ENCODE peak calls at places on chromosomes 12 and 14, in nine cellular contexts. C, F, Z, U, O, J, X, B and H are unnamed samples. For H3K4me1, the result is how much of the 10 kb centered on the place peaks cover.

GRCh38 chr14:34398024-34398423 is 64.0 kb downstream of the SPTSSA start:
- DNase-seq in Z (no peak), U (no peak), C (no peak), O (no peak), J (no peak), X (no peak), F (no peak), B (no peak), H (no peak)

GRCh38 chr12:30764251-30764650 is 9.5 kb upstream of the CAPRIN2 start:
- DNase-seq in C (no peak), U (no peak), F (no peak), X (no peak), O (no peak), B (no peak), J (no peak), Z (no peak), H (no peak)

GRCh38 chr14:53011053-53011462 is 60.2 kb upstream of the FERMT2 start:
- DNase-seq in U (peak), B (no peak), X (peak), C (peak), J (no peak), F (no peak), Z (peak), O (peak), H (peak)

GRCh38 chr12:130016986-130017385 is 113.2 kb upstream of the TMEM132D start:
- DNase-seq in U (no peak), O (no peak), B (no peak), F (no peak), C (no peak), X (no peak), J (no peak), Z (no peak), H (no peak)

GRCh38 chr14:38070213-38070612 is 137.5 kb upstream of the SSTR1 start:
- DNase-seq in C (no peak), J (no peak), B (no peak), O (no peak), Z (no peak), X (no peak), U (no peak), F (no peak), H (no peak)

GRCh38 chr12:33476058-33476457 is 36.4 kb upstream of the SYT10 start:
- DNase-seq in J (no peak), O (no peak), Z (no peak), B (no peak), U (no peak), C (no peak), X (no peak), F (no peak), H (no peak)

GRCh38 chr12:58750484-58750883 is 169.8 kb downstream of the LRIG3 start:
- DNase-seq in O (no peak), J (no peak), F (no peak), X (no peak), U (peak), C (no peak), Z (peak), B (no peak), H (no peak)

GRCh38 chr12:31965090-31965489 is 5.9 kb downstream of the RESF1 start:
- DNase-seq in O (no peak), C (no peak), X (no peak), J (no peak), U (no peak), F (no peak), Z (no peak), B (no peak), H (no peak)

GRCh38 chr14:63542231-63542999 is 762 bp downstream of the PPP2R5E start:
- DNase-seq in J (no peak), F (peak), X (peak), U (no peak), C (peak), B (no peak), Z (no peak), O (peak), H (peak)

GRCh38 chr14:38616959-38617358 is 361.1 kb upstream of the CLEC14A start:
- DNase-seq in X (no peak), B (no peak), F (no peak), J (peak), U (no peak), C (no peak), O (peak), Z (peak), H (no peak)

GRCh38 chr12:45789025-45789424 is 59.5 kb downstream of the ARID2 start:
- DNase-seq in U (peak), B (no peak), J (no peak), F (peak), O (no peak), C (no peak), X (no peak), Z (peak), H (no peak)

GRCh38 chr12:11553871-11554533 is 95.5 kb upstream of the ETV6 start:
- DNase-seq in B (peak), O (no peak), U (peak), Z (peak), X (peak), C (no peak), F (peak), J (no peak), H (no peak)

GRCh38 chr14:31043379-31043778 is 17.2 kb upstream of the STRN3 start:
- DNase-seq in F (no peak), U (no peak), Z (no peak), C (no peak), X (no peak), J (no peak), O (no peak), B (no peak), H (no peak)

GRCh38 chr12:113727651-113728061 is 238.5 kb downstream of the RBM19 start:
- DNase-seq in U (no peak), B (peak), O (no peak), Z (peak), C (no peak), X (peak), J (no peak), F (no peak), H (no peak)

GRCh38 chr14:89351958-89352404 is 65.1 kb downstream of the FOXN3 start:
- DNase-seq in C (peak), X (no peak), F (no peak), Z (no peak), B (no peak), J (no peak), O (no peak), U (no peak), H (no peak)

GRCh38 chr12:30847259-30847658 is 79.3 kb upstream of the TSPAN11 start:
- DNase-seq in F (peak), Z (peak), J (no peak), U (peak), C (no peak), O (no peak), B (peak), X (peak), H (no peak)

GRCh38 chr12:67539329-67539728 is 109.2 kb upstream of the DYRK2 start:
- DNase-seq in F (no peak), J (no peak), Z (no peak), X (no peak), U (no peak), O (no peak), B (no peak), C (no peak), H (no peak)

GRCh38 chr14:76717508-76717907 is 43.8 kb upstream of the VASH1 start:
- DNase-seq in X (no peak), B (no peak), C (no peak), J (no peak), F (no peak), U (no peak), Z (no peak), O (no peak), H (no peak)

GRCh38 chr12:16037533-16037932 is 126.4 kb downstream of the DERA start:
- DNase-seq in Z (no peak), F (no peak), B (no peak), C (no peak), X (no peak), J (no peak), U (no peak), O (no peak), H (no peak)

GRCh38 chr14:89973234-89973823 is 17.6 kb downstream of the TDP1 start:
- DNase-seq in B (peak), O (peak), X (peak), C (peak), U (peak), J (no peak), F (peak), Z (peak), H (peak)

GRCh38 chr14:75295061-75295461 is 16.4 kb downstream of the FOS start:
- DNase-seq in J (peak), B (no peak), C (peak), X (peak), Z (peak), O (peak), F (no peak), U (peak), H (peak)

GRCh38 chr12:110760204-110760609 is 17.5 kb upstream of the PPP1CC start:
- DNase-seq in O (no peak), B (no peak), X (no peak), Z (no peak), F (no peak), U (no peak), C (no peak), J (no peak), H (peak)

GRCh38 chr12:47504775-47505446 is 200.9 kb downstream of the RPAP3 start:
- DNase-seq in O (no peak), F (no peak), B (no peak), Z (peak), U (no peak), J (no peak), X (no peak), C (no peak), H (no peak)

GRCh38 chr12:85424581-85425348 is 144.7 kb downstream of the ALX1 start:
- DNase-seq in Z (peak), J (no peak), C (no peak), U (peak), O (no peak), B (no peak), X (peak), F (peak), H (no peak)

GRCh38 chr12:105382771-105383632 is 52.5 kb downstream of the C12orf75 start:
- DNase-seq in O (no peak), X (peak), Z (peak), F (peak), U (peak), J (no peak), C (peak), B (peak), H (no peak)

GRCh38 chr14:71248204-71248603 is 340.9 kb downstream of the PCNX1 start:
- DNase-seq in U (no peak), F (no peak), X (no peak), Z (peak), J (no peak), O (no peak), C (no peak), B (no peak), H (no peak)

GRCh38 chr14:51544426-51544825 is 107.3 kb upstream of the FRMD6 start:
- DNase-seq in Z (peak), B (no peak), J (no peak), O (no peak), X (no peak), F (no peak), U (no peak), C (no peak), H (no peak)

GRCh38 chr14:91947196-91948184 is at the start of gene FBLN5:
- DNase-seq in X (peak), J (peak), U (peak), Z (peak), B (no peak), O (peak), C (peak), F (no peak), H (peak)

GRCh38 chr12:57213763-57214397 is 2.7 kb upstream of the NXPH4 start:
- DNase-seq in C (no peak), X (no peak), Z (no peak), B (no peak), F (no peak), O (no peak), J (no peak), U (no peak), H (no peak)

GRCh38 chr12:57213068-57213715 is 3.4 kb upstream of the NXPH4 start:
- DNase-seq in F (peak), Z (peak), U (peak), C (peak), B (peak), O (peak), X (peak), J (peak), H (peak)

GRCh38 chr12:57211791-57212700 is 4.5 kb upstream of the NXPH4 start:
- DNase-seq in Z (no peak), J (no peak), B (no peak), C (peak), F (no peak), X (no peak), U (no peak), O (no peak), H (no peak)

GRCh38 chr12:57210926-57211700 is 5.5 kb upstream of the NXPH4 start:
- DNase-seq in X (no peak), U (no peak), J (no peak), F (peak), Z (no peak), O (no peak), C (no peak), B (no peak), H (no peak)

DNA sequence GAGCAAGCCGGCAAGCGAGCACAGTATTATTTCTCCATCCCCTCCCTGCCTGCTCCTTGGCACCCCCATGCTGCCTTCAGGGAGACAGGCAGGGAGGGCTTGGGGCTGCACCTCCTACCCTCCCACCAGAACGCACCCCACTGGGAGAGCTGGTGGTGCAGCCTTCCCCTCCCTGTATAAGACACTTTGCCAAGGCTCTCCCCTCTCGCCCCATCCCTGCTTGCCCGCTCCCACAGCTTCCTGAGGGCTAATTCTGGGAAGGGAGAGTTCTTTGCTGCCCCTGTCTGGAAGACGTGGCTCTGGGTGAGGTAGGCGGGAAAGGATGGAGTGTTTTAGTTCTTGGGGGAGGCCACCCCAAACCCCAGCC is 3.9 kb upstream of the NXPH4 start:
- DNase-seq in J (no peak), X (no peak), C (no peak), O (no peak), F (no peak), B (no peak), Z (no peak), U (no peak), H (no peak)
- H3K27ac ChIP-seq in J (no peak), X (no peak), C (peak), O (no peak), F (no peak), B (no peak), Z (no peak), U (no peak), H (no peak)

DNA sequence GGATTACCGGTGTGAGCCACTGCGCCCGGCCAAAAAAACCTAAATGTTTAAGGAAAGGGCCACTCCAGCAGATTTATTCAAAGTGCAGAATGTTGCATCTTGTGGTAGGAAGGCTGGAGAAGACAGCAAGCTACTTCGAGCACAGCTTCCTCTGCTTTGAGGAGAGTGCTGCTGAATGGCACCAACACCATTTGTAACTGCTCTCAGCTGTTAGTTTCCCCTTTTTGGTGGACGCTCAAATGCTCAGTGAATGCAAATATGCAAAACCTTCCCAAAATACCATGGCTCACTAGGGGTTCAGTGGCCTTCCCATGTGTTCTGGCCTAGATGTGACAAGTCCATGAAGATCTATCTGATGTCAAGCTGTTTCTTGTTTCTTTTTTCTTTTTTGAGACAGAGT is 2.9 kb upstream of the TDRD9 start:
- DNase-seq in J (no peak), B (no peak), C (no peak), U (no peak), F (peak), Z (no peak), X (no peak), O (no peak), H (no peak)
- H3K4me1 ChIP-seq in J (under half), B (under half), C (under half), U (under half), F (under half), Z (under half), X (under half), O (under half), H (under half)

GRCh38 chr12:104142543-104142942 is 4.5 kb upstream of the NFYB start:
- DNase-seq in X (no peak), C (no peak), F (no peak), B (no peak), U (no peak), J (no peak), O (no peak), Z (no peak), H (no peak)

GRCh38 chr12:104136577-104136976 is 1.4 kb downstream of the NFYB start:
- DNase-seq in F (peak), B (no peak), O (no peak), U (peak), Z (peak), X (no peak), J (no peak), C (no peak), H (no peak)

GRCh38 chr12:104137902-104138746 is at the start of gene NFYB:
- DNase-seq in F (peak), U (peak), C (peak), B (peak), Z (peak), J (peak), X (peak), O (peak), H (peak)

GRCh38 chr12:104137175-104137901 is 672 bp downstream of the NFYB start:
- DNase-seq in J (peak), O (peak), U (peak), Z (peak), F (peak), B (no peak), C (peak), X (peak), H (peak)

GRCh38 chr12:104138747-104139186 is 757 bp upstream of the NFYB start:
- DNase-seq in C (peak), Z (no peak), O (no peak), B (no peak), F (no peak), X (peak), U (peak), J (no peak), H (no peak)
- H3K27ac ChIP-seq in C (peak), Z (peak), O (peak), B (peak), F (no peak), X (no peak), U (peak), J (peak), H (peak)

DNA sequence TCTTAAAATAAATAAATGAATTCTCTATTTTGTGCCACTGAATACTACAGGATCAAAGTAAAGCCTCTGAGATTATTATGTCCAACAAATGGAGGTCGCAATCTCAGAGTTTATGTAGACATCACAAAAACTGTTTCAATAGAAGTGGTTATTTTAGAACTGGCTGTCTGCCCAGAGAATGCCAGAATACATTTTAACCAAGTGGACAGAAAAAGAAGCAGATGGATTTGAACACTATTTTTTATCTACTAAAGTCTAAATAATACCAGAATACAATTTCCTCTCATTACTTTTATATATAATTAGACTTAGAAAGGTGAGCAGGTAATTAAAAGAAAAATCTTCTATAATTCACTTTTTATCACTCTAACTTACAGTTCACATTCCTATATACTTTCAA is 118.3 kb downstream of the MED13L start:
- DNase-seq in B (no peak), O (no peak), U (peak), F (no peak), J (no peak), Z (peak), X (no peak), C (no peak), H (no peak)
- H3K4me1 ChIP-seq in B (half or more), O (under half), U (under half), F (under half), J (under half), Z (under half), X (half or more), C (under half), H (under half)